ENCODE peak calls at places on chromosome 19, in eight cellular contexts. X is upper lobe of right lung, W is breast epithelium, H is GM12864, C is body of pancreas, M is pancreas, L is fibroblast of mammary gland, Y is uterus. F is an unnamed sample.

GRCh38 chr19:5691930-5692784 is 2.1 kb downstream of the RPL36 start:
- DNase-seq in W (no peak), L (peak), C (no peak), Y (no peak), M (no peak), H (no peak), X (peak), F (peak)

GRCh38 chr19:10009269-10009665 is 1.0 kb downstream of the COL5A3 start:
- DNase-seq in H (no peak), Y (peak), W (no peak), M (peak), L (peak), C (peak), X (peak), F (peak)

GRCh38 chr19:35223084-35223790 is 5.3 kb downstream of the FAM187B start:
- DNase-seq in W (no peak), X (peak), Y (no peak), M (no peak), H (no peak), L (no peak), C (no peak), F (no peak)

GRCh38 chr19:32676186-32676894 is 692 bp downstream of the RGS9BP start:
- DNase-seq in X (peak), Y (peak), W (no peak), C (peak), L (no peak), M (peak), H (no peak), F (peak)

GRCh38 chr19:41367848-41368301 is 3.9 kb upstream of the B9D2 start:
- DNase-seq in H (no peak), W (no peak), C (no peak), Y (no peak), X (no peak), L (peak), M (no peak), F (peak)

GRCh38 chr19:30745476-30745985 is 373.3 kb downstream of the ZNF536 start:
- DNase-seq in C (no peak), Y (no peak), H (no peak), L (no peak), X (no peak), M (no peak), W (no peak), F (no peak)

GRCh38 chr19:1038995-1039645 is 787 bp upstream of the ABCA7 start:
- DNase-seq in L (no peak), Y (no peak), H (no peak), W (no peak), C (no peak), M (peak), X (no peak), F (no peak)

GRCh38 chr19:10260141-10260584 is 8.1 kb downstream of the MRPL4 start:
- DNase-seq in M (no peak), C (no peak), L (no peak), H (no peak), W (no peak), X (peak), Y (no peak), F (no peak)

GRCh38 chr19:34363930-34364329 is 1.1 kb upstream of the GPI start:
- DNase-seq in M (no peak), X (no peak), L (no peak), C (no peak), Y (no peak), H (no peak), W (no peak), F (no peak)

GRCh38 chr19:43574424-43575155 is 737 bp downstream of the XRCC1 start:
- DNase-seq in H (no peak), X (no peak), W (no peak), Y (no peak), L (peak), M (no peak), C (no peak), F (no peak)

GRCh38 chr19:34274827-34275625 is 20.7 kb downstream of the GARRE1 start:
- DNase-seq in Y (no peak), L (peak), X (no peak), H (no peak), W (no peak), M (no peak), C (no peak), F (peak)

GRCh38 chr19:10227215-10227971 is 3.7 kb downstream of the S1PR2 start:
- DNase-seq in X (peak), M (no peak), C (no peak), W (no peak), H (no peak), Y (peak), L (peak), F (peak)

GRCh38 chr19:51607920-51608562 is 22.2 kb downstream of the SIGLEC5 start:
- DNase-seq in Y (peak), W (peak), C (peak), H (no peak), M (peak), L (peak), X (peak), F (peak)

GRCh38 chr19:51258165-51258564 is 7.3 kb downstream of the SIGLECL1 start:
- DNase-seq in W (no peak), C (no peak), M (no peak), L (no peak), Y (no peak), X (no peak), H (no peak), F (no peak)

GRCh38 chr19:4866595-4867424 is 657 bp downstream of the PLIN3 start:
- DNase-seq in W (peak), M (peak), H (no peak), X (peak), Y (peak), L (peak), C (peak), F (no peak)

GRCh38 chr19:33075519-33075918 is 5.5 kb upstream of the GPATCH1 start:
- DNase-seq in L (no peak), Y (no peak), C (no peak), M (no peak), X (no peak), W (no peak), H (no peak), F (no peak)

GRCh38 chr19:40797963-40798222 is 1.1 kb upstream of the EGLN2 start:
- DNase-seq in X (no peak), C (no peak), M (no peak), Y (no peak), H (no peak), L (no peak), W (no peak), F (no peak)

GRCh38 chr19:2623743-2624142 is 78.8 kb downstream of the GNG7 start:
- DNase-seq in W (no peak), H (no peak), C (no peak), L (no peak), Y (no peak), X (no peak), M (no peak), F (no peak)

GRCh38 chr19:28887920-28888618 is 324.9 kb downstream of the UQCRFS1 start:
- DNase-seq in W (no peak), X (no peak), C (no peak), Y (no peak), L (no peak), M (no peak), H (no peak), F (no peak)

GRCh38 chr19:10332965-10333757 is at the start of gene RAVER1:
- DNase-seq in M (peak), X (peak), W (peak), H (peak), L (peak), C (peak), Y (peak), F (peak)

GRCh38 chr19:44694184-44694579 is 4.8 kb upstream of the CEACAM16 start:
- DNase-seq in X (no peak), W (no peak), L (no peak), C (no peak), M (no peak), Y (no peak), H (no peak), F (no peak)

DNA sequence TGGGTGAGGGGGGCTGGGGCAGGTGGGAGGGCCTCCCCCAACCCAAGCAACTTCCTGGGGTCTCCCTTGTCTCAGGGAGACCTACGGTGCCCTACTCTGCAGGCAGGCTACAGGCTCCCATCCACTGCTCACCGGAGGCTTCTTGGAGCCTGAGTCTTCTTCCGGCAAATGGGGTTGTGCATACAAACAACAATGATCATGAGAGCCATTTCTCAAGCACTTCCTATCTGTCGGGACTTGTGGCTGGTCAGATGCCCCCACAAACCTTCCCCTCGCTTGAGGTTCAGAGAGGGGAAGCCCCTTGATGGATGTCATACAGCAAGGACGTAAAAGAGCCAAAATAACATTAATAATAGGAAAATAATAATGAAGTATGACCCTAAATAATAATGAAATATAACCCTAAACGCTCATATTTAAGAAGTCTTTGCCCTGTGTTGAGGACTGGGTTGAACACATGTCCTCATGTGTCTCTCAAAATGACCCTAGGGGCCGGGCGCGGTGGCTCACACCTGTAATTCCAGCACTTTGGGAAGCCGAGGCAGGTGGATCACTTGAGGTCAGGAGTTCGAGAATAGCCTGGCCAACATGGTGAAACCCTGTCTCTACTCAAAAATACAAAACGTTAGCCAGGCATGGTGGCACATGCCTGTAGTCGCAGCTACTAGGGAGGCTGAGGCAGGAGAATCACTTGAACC is 727 bp downstream of the CD37 start:
- DNase-seq in Y (no peak), M (no peak), L (no peak), C (no peak), X (peak), H (no peak), W (peak), F (no peak)
- H3K4me3 ChIP-seq in Y (no peak), M (no peak), L (no peak), C (no peak), X (peak), H (peak), W (peak), F (no peak)

GRCh38 chr19:12655546-12655945 is 11.0 kb downstream of the MAN2B1 start:
- DNase-seq in L (no peak), Y (no peak), M (no peak), H (no peak), C (no peak), X (no peak), W (no peak), F (no peak)

GRCh38 chr19:12660980-12661379 is 5.6 kb downstream of the MAN2B1 start:
- DNase-seq in W (no peak), C (no peak), H (no peak), M (no peak), L (no peak), Y (no peak), X (no peak), F (no peak)

GRCh38 chr19:12656899-12657571 is 9.5 kb downstream of the MAN2B1 start:
- DNase-seq in W (no peak), C (no peak), H (no peak), X (no peak), L (no peak), Y (no peak), M (peak), F (no peak)

GRCh38 chr19:12652219-12652618 is 14.3 kb downstream of the MAN2B1 start:
- DNase-seq in Y (no peak), X (no peak), C (no peak), L (no peak), M (no peak), H (no peak), W (no peak), F (no peak)

GRCh38 chr19:12657966-12658365 is 8.6 kb downstream of the MAN2B1 start:
- DNase-seq in Y (no peak), L (no peak), H (no peak), X (no peak), W (no peak), C (no peak), M (no peak), F (no peak)
- TF ChIP-seq CTCF in Y (no peak), L (no peak), H (no peak), X (no peak), W (no peak), C (no peak), M (no peak), F (no peak)

DNA sequence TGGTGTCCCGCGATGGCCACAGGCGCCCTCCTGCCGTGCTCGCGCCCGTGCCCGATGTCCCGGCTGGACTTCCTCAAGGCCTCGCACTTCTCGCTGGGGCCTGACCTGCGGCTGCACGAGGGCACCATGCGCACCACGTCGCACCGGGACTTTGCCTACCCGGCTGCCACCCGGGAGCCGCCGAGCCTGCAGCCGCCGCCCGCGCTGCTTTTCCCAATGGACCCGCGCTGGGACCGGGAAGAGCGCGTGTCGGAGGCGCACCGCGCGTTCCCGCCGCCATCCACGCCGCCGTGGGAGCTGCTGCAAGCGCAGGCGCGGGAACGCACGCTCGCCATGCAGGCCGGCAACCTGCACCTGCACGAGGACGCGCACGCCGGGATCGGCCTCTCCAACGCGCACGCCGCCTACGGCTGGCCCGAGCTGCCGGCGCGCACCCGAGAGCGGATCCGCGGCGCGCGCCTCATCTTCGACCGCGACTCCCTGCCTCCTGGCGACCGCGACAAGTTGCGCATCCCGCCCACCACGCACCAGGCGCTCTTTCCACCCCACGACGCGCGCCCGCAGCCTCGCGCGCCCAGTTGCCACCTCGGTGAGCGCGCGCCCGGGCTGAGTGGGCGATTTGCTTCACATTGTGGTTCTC is 12.1 kb upstream of the PEX11G start:
- DNase-seq in H (no peak), L (peak), X (peak), C (peak), W (peak), Y (no peak), M (peak), F (peak)
- H3K4me3 ChIP-seq in H (peak), L (no peak), X (peak), C (no peak), W (peak), Y (peak), M (peak), F (peak)

DNA sequence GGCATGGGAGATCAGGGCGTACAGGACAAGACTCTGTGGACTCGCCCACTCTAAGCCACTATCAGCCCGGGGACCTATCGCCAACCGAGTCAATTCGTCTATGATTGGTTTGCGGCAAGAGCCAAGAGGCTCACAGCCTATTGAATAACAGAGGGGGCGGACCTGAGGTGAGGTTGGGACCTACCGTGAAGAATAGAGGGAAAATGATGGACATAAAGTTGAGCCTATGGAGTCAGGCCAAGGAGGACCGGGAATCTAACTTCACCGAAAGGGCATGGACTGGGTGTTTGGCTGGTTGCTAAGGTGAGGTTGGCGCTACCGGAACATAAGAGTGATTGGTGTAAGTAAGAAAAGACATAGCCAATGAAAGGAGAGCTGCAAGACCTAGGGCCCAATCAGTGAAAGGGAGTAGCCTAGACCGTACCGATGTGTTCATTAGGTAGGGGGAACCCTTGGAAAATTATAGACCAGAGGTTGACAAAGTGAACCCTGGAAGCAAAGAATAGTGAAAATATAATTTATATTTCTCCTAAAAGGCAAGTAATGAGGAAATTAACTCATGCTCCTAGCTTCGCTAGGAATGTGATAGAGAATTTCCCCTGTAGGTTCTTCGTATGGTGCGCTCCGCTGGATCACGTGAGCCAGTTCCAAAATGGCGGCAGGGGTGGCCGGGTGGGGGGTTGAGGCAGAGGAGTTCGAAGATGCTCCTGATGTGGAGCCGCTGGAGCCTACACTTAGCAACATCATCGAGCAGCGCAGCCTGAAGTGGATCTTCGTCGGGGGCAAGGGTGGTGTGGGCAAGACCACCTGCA is at the start of gene GET3:
- DNase-seq in M (peak), H (peak), W (peak), C (peak), L (peak), Y (peak), X (peak), F (peak)
- TF ChIP-seq CTCF in M (no peak), H (no peak), W (peak), C (peak), L (no peak), Y (no peak), X (no peak), F (no peak)

DNA sequence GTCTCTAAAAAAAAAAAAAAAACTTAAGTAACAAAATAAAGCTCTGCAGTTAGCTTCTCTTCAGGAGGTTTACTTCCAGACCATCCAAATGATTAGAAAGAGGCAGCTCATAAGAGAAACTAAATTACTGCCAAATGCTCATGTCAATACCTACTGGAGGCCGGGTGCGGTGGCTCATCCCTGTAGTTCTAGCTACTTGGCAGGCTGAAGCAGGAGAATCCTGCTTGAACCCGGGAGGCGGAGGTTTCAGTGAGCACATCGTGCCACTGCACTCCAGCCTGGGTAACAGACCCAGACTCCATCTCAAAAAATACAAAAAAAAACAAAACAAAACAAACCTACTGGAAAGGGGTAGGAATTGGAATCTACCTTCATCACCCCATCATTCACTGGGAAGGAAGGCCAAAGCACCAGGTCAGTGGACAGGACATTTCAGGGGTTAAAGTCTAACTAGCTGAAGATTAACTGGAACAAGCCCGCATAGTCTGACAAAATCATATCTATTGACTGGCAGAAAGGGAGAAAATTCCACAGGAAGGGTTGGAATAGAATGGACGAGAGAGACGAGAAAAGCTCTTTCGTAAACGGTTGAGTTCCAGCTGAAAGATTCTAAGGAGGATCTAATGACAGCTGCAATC is 1.3 kb downstream of the ZFP14 start:
- DNase-seq in C (no peak), L (no peak), X (no peak), Y (no peak), M (no peak), W (no peak), H (no peak), F (peak)
- H3K4me3 ChIP-seq in C (no peak), L (peak), X (peak), Y (no peak), M (peak), W (peak), H (peak), F (peak)

DNA sequence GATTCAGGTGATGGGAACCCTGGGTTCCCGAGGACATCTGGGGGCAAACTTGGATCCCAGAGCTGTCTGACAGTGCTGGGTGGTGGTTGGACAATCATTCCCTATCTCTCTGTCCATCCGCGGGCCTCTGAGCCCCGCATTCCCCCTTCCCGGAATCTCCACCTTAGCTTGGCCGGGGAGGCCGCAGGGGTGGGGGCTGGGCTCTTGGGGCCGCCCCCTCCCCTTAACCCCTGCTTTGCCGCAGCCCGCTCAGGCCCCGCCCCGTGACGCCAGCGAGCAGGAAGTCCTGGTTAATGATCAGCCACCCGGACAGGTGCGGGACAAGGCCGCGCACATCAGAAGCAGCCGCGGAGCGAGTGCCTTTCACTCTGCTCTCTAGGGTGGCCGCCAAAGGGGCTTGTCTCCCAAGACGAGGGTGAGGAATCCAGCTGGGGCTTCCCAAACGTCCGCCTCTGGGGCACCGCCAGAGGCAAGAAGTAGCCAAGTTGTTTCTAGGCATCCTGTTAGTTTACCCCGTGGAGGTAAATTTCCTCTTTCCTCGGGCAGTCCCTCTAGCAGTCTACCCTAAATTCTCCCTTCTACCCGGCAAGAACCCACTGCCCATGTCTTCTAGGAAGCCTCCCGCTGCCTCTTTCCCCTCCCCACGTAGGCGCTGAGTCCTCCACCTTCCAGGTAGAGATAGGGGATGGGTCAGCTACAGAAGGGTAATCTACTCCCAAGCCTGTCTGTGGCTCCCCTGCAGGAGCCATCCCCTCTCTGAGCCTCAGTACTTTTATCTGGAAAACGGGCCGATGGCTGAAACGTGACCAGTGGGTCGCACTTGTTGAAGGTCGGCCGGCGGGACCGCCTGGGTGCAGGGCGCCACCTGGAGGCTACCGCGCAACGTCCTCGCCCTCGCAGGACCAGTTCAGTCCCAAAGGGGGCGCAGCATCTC is 3.0 kb downstream of the IRF2BP1 start:
- DNase-seq in C (peak), M (peak), Y (peak), W (peak), L (peak), X (peak), H (peak), F (peak)
- TF ChIP-seq CTCF in C (peak), M (peak), Y (peak), W (peak), L (peak), X (peak), H (peak), F (peak)